ENCODE peak calls at places on chromosomes 13 and 19, in ten cellular contexts. D, S, I, C, J, W, R, E, V and F are unnamed samples.

GRCh38 chr13:72221276-72221962 is 354.4 kb upstream of the DACH1 start:
- DNase-seq in D (no peak), S (peak; percentile 39), I (peak; percentile 48), C (no peak), J (peak; percentile 65), W (peak; percentile 1), R (no peak), E (peak; percentile 15), V (peak; percentile 2), F (no peak)

GRCh38 chr13:113927661-113928581 is 46.0 kb downstream of the C13orf46 start:
- DNase-seq in D (no peak), S (no peak), I (no peak), C (peak; percentile 37), J (no peak), W (no peak), R (no peak), E (peak; percentile 79), V (no peak), F (no peak)

GRCh38 chr13:90070362-90070761 is 1277.1 kb upstream of the MIR17HG start:
- DNase-seq in D (no peak), S (no peak), I (no peak), C (no peak), J (no peak), W (no peak), R (no peak), E (no peak), V (no peak), F (no peak)

GRCh38 chr19:55638864-55639359 is 1.9 kb upstream of the ZNF580 start:
- DNase-seq in D (no peak), S (no peak), I (peak; percentile 64), C (no peak), J (no peak), W (no peak), R (no peak), E (peak; percentile 60), V (peak; percentile 72), F (no peak)

GRCh38 chr13:79392882-79393563 is 13.0 kb downstream of the RBM26 start:
- DNase-seq in D (no peak), S (no peak), I (no peak), C (no peak), J (no peak), W (no peak), R (no peak), E (no peak), V (no peak), F (no peak)

GRCh38 chr13:112112534-112113276 is 45.8 kb downstream of the SOX1 start:
- DNase-seq in D (peak; percentile 42), S (peak; percentile 57), I (no peak), C (no peak), J (no peak), W (no peak), R (no peak), E (no peak), V (no peak), F (no peak)

GRCh38 chr13:25059943-25060342 is 36.0 kb upstream of the PABPC3 start:
- DNase-seq in D (no peak), S (no peak), I (no peak), C (no peak), J (no peak), W (no peak), R (no peak), E (no peak), V (no peak), F (no peak)

GRCh38 chr13:28441533-28441928 is 53.4 kb downstream of the FLT1 start:
- DNase-seq in D (no peak), S (no peak), I (no peak), C (no peak), J (no peak), W (no peak), R (no peak), E (no peak), V (no peak), F (no peak)

GRCh38 chr13:111156421-111156820 is 41.3 kb downstream of the ARHGEF7 start:
- DNase-seq in D (no peak), S (no peak), I (no peak), C (no peak), J (no peak), W (no peak), R (no peak), E (no peak), V (no peak), F (no peak)

GRCh38 chr19:49864890-49865289 is 2.5 kb downstream of the PNKP start:
- DNase-seq in D (no peak), S (no peak), I (no peak), C (no peak), J (no peak), W (no peak), R (no peak), E (no peak), V (no peak), F (no peak)

GRCh38 chr13:58823701-58824100 is 1192.2 kb downstream of the PCDH17 start:
- DNase-seq in D (no peak), S (no peak), I (no peak), C (no peak), J (no peak), W (no peak), R (no peak), E (no peak), V (no peak), F (no peak)

GRCh38 chr13:92225861-92226260 is 827.4 kb downstream of the GPC5 start:
- DNase-seq in D (no peak), S (no peak), I (no peak), C (no peak), J (no peak), W (no peak), R (no peak), E (no peak), V (no peak), F (no peak)

GRCh38 chr13:107284168-107284567 is 716.2 kb upstream of the ARGLU1 start:
- DNase-seq in D (no peak), S (no peak), I (no peak), C (no peak), J (no peak), W (no peak), R (no peak), E (no peak), V (no peak), F (no peak)

GRCh38 chr13:98263841-98264240 is 86.8 kb upstream of the RNF113B start:
- DNase-seq in D (no peak), S (no peak), I (no peak), C (no peak), J (no peak), W (no peak), R (no peak), E (no peak), V (no peak), F (no peak)

GRCh38 chr13:26051231-26052135 is at the start of gene SHISA2:
- DNase-seq in D (peak; percentile 9), S (peak; percentile 18), I (peak; percentile 60), C (no peak), J (no peak), W (peak; percentile 65), R (peak; percentile 44), E (peak; percentile 37), V (peak; percentile 23), F (peak; percentile 15)

GRCh38 chr13:52738719-52739467 is 727 bp downstream of the CNMD start:
- DNase-seq in D (no peak), S (no peak), I (peak; percentile 66), C (no peak), J (no peak), W (no peak), R (no peak), E (no peak), V (peak; percentile 52), F (no peak)

GRCh38 chr19:33214621-33215020 is 11.0 kb downstream of the SLC7A10 start:
- DNase-seq in D (peak; percentile 35), S (no peak), I (peak; percentile 63), C (no peak), J (peak; percentile 25), W (peak; percentile 36), R (no peak), E (no peak), V (no peak), F (peak; percentile 11)

GRCh38 chr19:19909654-19910053 is 8.9 kb downstream of the ZNF93 start:
- DNase-seq in D (no peak), S (no peak), I (no peak), C (no peak), J (no peak), W (no peak), R (no peak), E (no peak), V (no peak), F (no peak)

GRCh38 chr13:59743195-59743594 is 420.5 kb downstream of the DIAPH3 start:
- DNase-seq in D (no peak), S (no peak), I (no peak), C (no peak), J (no peak), W (no peak), R (no peak), E (no peak), V (no peak), F (no peak)

GRCh38 chr13:95834134-95834765 is 157.3 kb downstream of the DNAJC3 start:
- DNase-seq in D (peak; percentile 66), S (peak; percentile 62), I (peak; percentile 75), C (no peak), J (peak; percentile 62), W (peak; percentile 22), R (peak; percentile 54), E (peak; percentile 39), V (peak; percentile 60), F (peak; percentile 3)

GRCh38 chr19:54029930-54030490 is 33.7 kb downstream of the VSTM1 start:
- DNase-seq in D (no peak), S (peak; percentile 62), I (peak; percentile 79), C (peak; percentile 2), J (peak; percentile 76), W (peak; percentile 60), R (peak; percentile 45), E (peak; percentile 25), V (peak; percentile 65), F (peak; percentile 3)

GRCh38 chr19:44112802-44113137 is 429 bp upstream of the ZNF225 start:
- DNase-seq in D (no peak), S (no peak), I (no peak), C (no peak), J (no peak), W (no peak), R (no peak), E (no peak), V (no peak), F (no peak)

GRCh38 chr19:36986601-36987000 is 70.5 kb downstream of the ZNF568 start:
- DNase-seq in D (peak; percentile 58), S (no peak), I (no peak), C (no peak), J (no peak), W (no peak), R (no peak), E (no peak), V (no peak), F (peak; percentile 30)

GRCh38 chr13:79427265-79427664 is 21.2 kb upstream of the RBM26 start:
- DNase-seq in D (no peak), S (no peak), I (no peak), C (no peak), J (no peak), W (no peak), R (no peak), E (no peak), V (no peak), F (no peak)

GRCh38 chr19:2199215-2199614 is 35.5 kb downstream of the DOT1L start:
- DNase-seq in D (no peak), S (no peak), I (peak; percentile 60), C (no peak), J (no peak), W (no peak), R (no peak), E (no peak), V (no peak), F (no peak)